ENCODE peak calls at places on chromosomes 3 and 15, in ten cellular contexts. Z is dermis blood vessel endothelial cell; L is MCF 10A; H is NCI-H1694; E is GDM1; Q is ELR; O is CD8-positive, alpha-beta T cell; V is left ventricle myocardium superior; U is NCI-H82; I is HT-29. N is an unnamed sample.

GRCh38 chr15:73956276-73957086 is 30.2 kb downstream of the LOXL1 start:
- DNase-seq in Z (peak), L (peak), H (no peak), E (peak), Q (peak), O (no peak), V (no peak), U (no peak), I (peak), N (no peak)

GRCh38 chr3:118949113-118949760 is 85.4 kb downstream of the IGSF11 start:
- DNase-seq in Z (no peak), L (no peak), H (no peak), E (no peak), Q (no peak), O (no peak), V (no peak), U (no peak), I (no peak), N (no peak)

GRCh38 chr15:48385431-48385830 is 54.2 kb downstream of the DUT start:
- DNase-seq in Z (peak), L (peak), H (no peak), E (no peak), Q (peak), O (no peak), V (no peak), U (no peak), I (no peak), N (no peak)

GRCh38 chr3:157373783-157374182 is 62.9 kb upstream of the PTX3 start:
- DNase-seq in Z (no peak), L (no peak), H (no peak), E (no peak), Q (no peak), O (no peak), V (no peak), U (no peak), I (no peak), N (no peak)

GRCh38 chr15:85482896-85483295 is 102.5 kb downstream of the AKAP13 start:
- DNase-seq in Z (no peak), L (no peak), H (no peak), E (peak), Q (peak), O (no peak), V (no peak), U (no peak), I (peak), N (no peak)

GRCh38 chr3:171459130-171459941 is 869 bp downstream of the TNIK start:
- DNase-seq in Z (peak), L (peak), H (no peak), E (peak), Q (peak), O (peak), V (peak), U (peak), I (peak), N (peak)

GRCh38 chr3:167787440-167787839 is 51.9 kb downstream of the SERPINI1 start:
- DNase-seq in Z (no peak), L (no peak), H (no peak), E (no peak), Q (no peak), O (no peak), V (peak), U (peak), I (no peak), N (no peak)

GRCh38 chr3:177468331-177468730 is 271.0 kb upstream of the TBL1XR1 start:
- DNase-seq in Z (no peak), L (peak), H (no peak), E (no peak), Q (peak), O (no peak), V (peak), U (no peak), I (no peak), N (no peak)

GRCh38 chr3:158845748-158846350 is 44.0 kb downstream of the MFSD1 start:
- DNase-seq in Z (peak), L (peak), H (peak), E (no peak), Q (peak), O (no peak), V (no peak), U (peak), I (peak), N (peak)

GRCh38 chr3:49411550-49411967 is 217 bp downstream of the RHOA start:
- DNase-seq in Z (no peak), L (no peak), H (no peak), E (no peak), Q (no peak), O (peak), V (peak), U (peak), I (no peak), N (no peak)

GRCh38 chr3:29067014-29067413 is 213.9 kb upstream of the RBMS3 start:
- DNase-seq in Z (peak), L (peak), H (no peak), E (no peak), Q (peak), O (no peak), V (no peak), U (no peak), I (no peak), N (no peak)

GRCh38 chr3:20141841-20142240 is 44.2 kb downstream of the SGO1 start:
- DNase-seq in Z (no peak), L (no peak), H (no peak), E (no peak), Q (no peak), O (no peak), V (peak), U (peak), I (no peak), N (no peak)

GRCh38 chr3:170809975-170810357 is 60.0 kb downstream of the RPL22L1 start:
- DNase-seq in Z (peak), L (peak), H (no peak), E (no peak), Q (peak), O (no peak), V (no peak), U (no peak), I (peak), N (no peak)

GRCh38 chr3:45917146-45917885 is 25.9 kb upstream of the CXCR6 start:
- DNase-seq in Z (no peak), L (peak), H (no peak), E (no peak), Q (no peak), O (no peak), V (no peak), U (no peak), I (no peak), N (no peak)

GRCh38 chr3:183533410-183534132 is 21.9 kb downstream of the KLHL6 start:
- DNase-seq in Z (no peak), L (no peak), H (no peak), E (no peak), Q (no peak), O (no peak), V (no peak), U (no peak), I (no peak), N (no peak)

GRCh38 chr3:101962055-101962454 is 112.7 kb downstream of the NFKBIZ start:
- DNase-seq in Z (no peak), L (no peak), H (no peak), E (no peak), Q (peak), O (no peak), V (no peak), U (no peak), I (no peak), N (no peak)

GRCh38 chr3:58537412-58538301 is 667 bp upstream of the ACOX2 start:
- DNase-seq in Z (no peak), L (peak), H (no peak), E (no peak), Q (no peak), O (no peak), V (no peak), U (no peak), I (no peak), N (peak)

GRCh38 chr3:169765281-169765624 is 393 bp upstream of the TERC start:
- DNase-seq in Z (no peak), L (no peak), H (no peak), E (no peak), Q (no peak), O (no peak), V (no peak), U (no peak), I (no peak), N (no peak)

GRCh38 chr15:80936288-80937078 is 53.1 kb downstream of the MESD start:
- DNase-seq in Z (no peak), L (no peak), H (no peak), E (no peak), Q (no peak), O (no peak), V (no peak), U (no peak), I (no peak), N (no peak)

GRCh38 chr3:78905700-78906099 is 862.1 kb downstream of the ROBO1 start:
- DNase-seq in Z (no peak), L (no peak), H (no peak), E (no peak), Q (no peak), O (no peak), V (no peak), U (peak), I (no peak), N (no peak)

GRCh38 chr15:40891810-40892448 is 2.3 kb upstream of the VPS18 start:
- DNase-seq in Z (peak), L (peak), H (no peak), E (no peak), Q (peak), O (no peak), V (no peak), U (peak), I (peak), N (peak)

GRCh38 chr15:68148039-68148438 is 57.1 kb downstream of the CALML4 start:
- DNase-seq in Z (no peak), L (no peak), H (no peak), E (no peak), Q (no peak), O (no peak), V (no peak), U (no peak), I (no peak), N (no peak)

GRCh38 chr15:39728844-39729243 is 53.8 kb downstream of the FSIP1 start:
- DNase-seq in Z (no peak), L (no peak), H (no peak), E (no peak), Q (peak), O (no peak), V (no peak), U (no peak), I (no peak), N (no peak)

GRCh38 chr3:44248152-44248551 is 6.5 kb downstream of the TOPAZ1 start:
- DNase-seq in Z (peak), L (no peak), H (no peak), E (no peak), Q (no peak), O (no peak), V (no peak), U (no peak), I (no peak), N (no peak)

GRCh38 chr3:38009807-38010591 is 19.4 kb downstream of the VILL start:
- DNase-seq in Z (no peak), L (no peak), H (no peak), E (no peak), Q (no peak), O (no peak), V (no peak), U (no peak), I (no peak), N (no peak)

GRCh38 chr3:59317386-59317785 is 267.6 kb upstream of the CFAP20DC start:
- DNase-seq in Z (no peak), L (no peak), H (no peak), E (no peak), Q (no peak), O (no peak), V (no peak), U (peak), I (no peak), N (no peak)

GRCh38 chr3:61141697-61142096 is 109.6 kb downstream of the FHIT start:
- DNase-seq in Z (no peak), L (no peak), H (no peak), E (no peak), Q (no peak), O (no peak), V (no peak), U (no peak), I (no peak), N (no peak)

GRCh38 chr3:46369675-46370132 is 1.0 kb upstream of the CCR5 start:
- DNase-seq in Z (no peak), L (no peak), H (no peak), E (no peak), Q (no peak), O (no peak), V (no peak), U (no peak), I (no peak), N (no peak)

GRCh38 chr15:63076136-63077005 is 33.8 kb downstream of the TPM1 start:
- DNase-seq in Z (peak), L (no peak), H (no peak), E (peak), Q (no peak), O (no peak), V (no peak), U (no peak), I (no peak), N (no peak)

N was measured in T47D.